ENCODE peak calls at places on chromosomes 16 and 17, in seven cellular contexts. One of them, this sample, is unnamed. For H3K36me3, the result is how much of the 10 kb centered on the place peaks cover.

GRCh38 chr17:9360610-9361571 is 214.7 kb downstream of the STX8 start:
- DNase-seq in adrenal gland: peak
- DNase-seq in brain microvascular endothelial cell: peak
- DNase-seq in thoracic aorta: no peak
- DNase-seq in CD4-positive, alpha-beta memory T cell: no peak
- DNase-seq in lower lobe of right lung: no peak
- DNase-seq in pancreas: no peak
- DNase-seq in this sample: peak

GRCh38 chr17:9575381-9576072 is at the start of gene STX8:
- DNase-seq in thoracic aorta: peak
- DNase-seq in CD4-positive, alpha-beta memory T cell: peak
- DNase-seq in brain microvascular endothelial cell: peak
- DNase-seq in lower lobe of right lung: peak
- DNase-seq in pancreas: peak
- DNase-seq in adrenal gland: peak
- DNase-seq in this sample: peak

GRCh38 chr16:57017251-57017650 is 27.9 kb downstream of the NLRC5 start:
- DNase-seq in brain microvascular endothelial cell: peak
- DNase-seq in lower lobe of right lung: no peak
- DNase-seq in pancreas: no peak
- DNase-seq in adrenal gland: no peak
- DNase-seq in thoracic aorta: no peak
- DNase-seq in CD4-positive, alpha-beta memory T cell: no peak
- DNase-seq in this sample: no peak

GRCh38 chr17:48749621-48750553 is 21.3 kb upstream of the HOXB13 start:
- DNase-seq in CD4-positive, alpha-beta memory T cell: no peak
- DNase-seq in adrenal gland: no peak
- DNase-seq in lower lobe of right lung: no peak
- DNase-seq in brain microvascular endothelial cell: no peak
- DNase-seq in pancreas: no peak
- DNase-seq in thoracic aorta: no peak
- DNase-seq in this sample: no peak

GRCh38 chr17:75263051-75263450 is 1.4 kb downstream of the MRPS7 start:
- DNase-seq in pancreas: no peak
- DNase-seq in lower lobe of right lung: no peak
- DNase-seq in adrenal gland: no peak
- DNase-seq in thoracic aorta: no peak
- DNase-seq in CD4-positive, alpha-beta memory T cell: no peak
- DNase-seq in brain microvascular endothelial cell: no peak
- DNase-seq in this sample: no peak

GRCh38 chr17:7711356-7711755 is 6.2 kb upstream of the DNAH2 start:
- DNase-seq in adrenal gland: no peak
- DNase-seq in lower lobe of right lung: no peak
- DNase-seq in brain microvascular endothelial cell: no peak
- DNase-seq in pancreas: no peak
- DNase-seq in thoracic aorta: no peak
- DNase-seq in CD4-positive, alpha-beta memory T cell: no peak
- DNase-seq in this sample: no peak

GRCh38 chr17:19262650-19263620 is 25.8 kb downstream of the EPN2 start:
- DNase-seq in adrenal gland: no peak
- DNase-seq in CD4-positive, alpha-beta memory T cell: no peak
- DNase-seq in thoracic aorta: no peak
- DNase-seq in lower lobe of right lung: peak
- DNase-seq in brain microvascular endothelial cell: peak
- DNase-seq in pancreas: no peak
- DNase-seq in this sample: no peak

GRCh38 chr17:2545393-2545792 is 33.7 kb upstream of the METTL16 start:
- DNase-seq in brain microvascular endothelial cell: no peak
- DNase-seq in adrenal gland: peak
- DNase-seq in lower lobe of right lung: peak
- DNase-seq in thoracic aorta: no peak
- DNase-seq in CD4-positive, alpha-beta memory T cell: no peak
- DNase-seq in pancreas: peak
- DNase-seq in this sample: no peak

GRCh38 chr17:836154-836553 is 54.0 kb downstream of the MRM3 start:
- DNase-seq in thoracic aorta: no peak
- DNase-seq in brain microvascular endothelial cell: no peak
- DNase-seq in pancreas: no peak
- DNase-seq in CD4-positive, alpha-beta memory T cell: no peak
- DNase-seq in lower lobe of right lung: no peak
- DNase-seq in adrenal gland: no peak
- DNase-seq in this sample: no peak

GRCh38 chr16:17887963-17888362 is 417.2 kb upstream of the XYLT1 start:
- DNase-seq in lower lobe of right lung: no peak
- DNase-seq in thoracic aorta: no peak
- DNase-seq in pancreas: no peak
- DNase-seq in adrenal gland: peak
- DNase-seq in CD4-positive, alpha-beta memory T cell: no peak
- DNase-seq in brain microvascular endothelial cell: peak
- DNase-seq in this sample: no peak

GRCh38 chr17:67092291-67092690 is 47.9 kb downstream of the CACNG1 start:
- DNase-seq in thoracic aorta: no peak
- DNase-seq in adrenal gland: no peak
- DNase-seq in pancreas: no peak
- DNase-seq in lower lobe of right lung: no peak
- DNase-seq in brain microvascular endothelial cell: no peak
- DNase-seq in CD4-positive, alpha-beta memory T cell: no peak
- DNase-seq in this sample: no peak

GRCh38 chr16:1503110-1503955 is 10.2 kb downstream of the TELO2 start:
- DNase-seq in brain microvascular endothelial cell: no peak
- DNase-seq in thoracic aorta: no peak
- DNase-seq in lower lobe of right lung: no peak
- DNase-seq in adrenal gland: no peak
- DNase-seq in CD4-positive, alpha-beta memory T cell: no peak
- DNase-seq in pancreas: no peak
- DNase-seq in this sample: no peak
- H3K36me3 ChIP-seq in brain microvascular endothelial cell: under half
- H3K36me3 ChIP-seq in thoracic aorta: under half
- H3K36me3 ChIP-seq in lower lobe of right lung: half or more
- H3K36me3 ChIP-seq in adrenal gland: under half
- H3K36me3 ChIP-seq in CD4-positive, alpha-beta memory T cell: under half
- H3K36me3 ChIP-seq in pancreas: under half
- H3K36me3 ChIP-seq in this sample: under half

DNA sequence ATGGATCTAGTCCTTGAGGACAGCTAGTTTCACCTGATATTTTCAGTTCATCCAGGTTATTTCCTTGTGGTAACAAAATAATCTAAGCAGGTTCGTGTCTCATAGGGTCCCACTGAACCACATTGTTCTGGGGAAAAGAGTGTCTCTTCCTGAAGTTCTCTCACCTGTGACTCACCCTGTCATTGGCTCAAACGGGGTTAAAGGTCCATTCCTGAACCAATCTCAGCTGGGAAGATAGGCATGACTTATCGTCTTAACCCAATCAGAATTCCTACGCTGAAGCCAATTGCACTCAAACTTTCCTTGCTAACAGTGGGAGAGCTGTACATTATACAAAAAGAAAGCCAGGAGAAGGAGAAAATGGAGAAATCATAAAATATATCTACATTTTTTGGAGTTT is 475.8 kb downstream of the TOX3 start:
- DNase-seq in pancreas: no peak
- DNase-seq in CD4-positive, alpha-beta memory T cell: no peak
- DNase-seq in adrenal gland: no peak
- DNase-seq in thoracic aorta: no peak
- DNase-seq in brain microvascular endothelial cell: no peak
- DNase-seq in lower lobe of right lung: no peak
- DNase-seq in this sample: no peak
- H3K27ac ChIP-seq in pancreas: no peak
- H3K27ac ChIP-seq in CD4-positive, alpha-beta memory T cell: no peak
- H3K27ac ChIP-seq in adrenal gland: no peak
- H3K27ac ChIP-seq in thoracic aorta: no peak
- H3K27ac ChIP-seq in brain microvascular endothelial cell: no peak
- H3K27ac ChIP-seq in lower lobe of right lung: no peak
- H3K27ac ChIP-seq in this sample: no peak

GRCh38 chr16:1621851-1622250 is 9.7 kb downstream of the CRAMP1 start:
- DNase-seq in brain microvascular endothelial cell: no peak
- DNase-seq in lower lobe of right lung: no peak
- DNase-seq in thoracic aorta: no peak
- DNase-seq in pancreas: no peak
- DNase-seq in CD4-positive, alpha-beta memory T cell: no peak
- DNase-seq in adrenal gland: no peak
- DNase-seq in this sample: no peak
- H3K36me3 ChIP-seq in brain microvascular endothelial cell: under half
- H3K36me3 ChIP-seq in lower lobe of right lung: half or more
- H3K36me3 ChIP-seq in thoracic aorta: under half
- H3K36me3 ChIP-seq in pancreas: under half
- H3K36me3 ChIP-seq in CD4-positive, alpha-beta memory T cell: under half
- H3K36me3 ChIP-seq in adrenal gland: under half
- H3K36me3 ChIP-seq in this sample: half or more

DNA sequence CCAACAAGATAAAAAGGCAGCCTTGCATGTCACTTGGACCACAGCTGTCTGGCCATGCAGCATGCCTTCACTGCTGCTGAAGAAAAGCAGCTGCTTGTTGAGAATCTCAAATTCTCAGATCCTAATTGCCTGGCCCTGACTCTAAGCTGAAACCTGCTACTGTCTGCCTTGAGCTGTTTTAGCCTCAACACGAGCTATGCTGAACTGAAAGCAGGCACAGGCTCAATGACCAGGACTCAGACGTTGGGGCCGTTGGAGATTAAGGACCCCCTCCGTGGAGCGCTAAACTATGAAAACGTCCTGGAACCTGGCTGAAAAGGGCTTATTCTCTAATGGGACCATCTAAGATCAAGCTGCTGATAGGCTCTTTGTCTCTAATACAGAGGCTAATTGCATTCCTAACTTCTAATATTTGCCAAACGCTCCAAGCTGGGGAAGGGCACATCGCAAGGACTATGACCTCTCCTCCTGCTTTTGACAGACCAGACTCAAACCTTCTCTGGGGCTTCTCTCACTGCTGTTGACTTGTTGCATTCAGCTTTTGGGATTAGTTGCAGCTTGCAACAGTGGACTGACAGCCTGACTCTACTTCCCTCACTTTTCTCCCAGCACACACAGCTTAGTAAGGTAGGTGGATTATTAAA is 4.6 kb upstream of the PLK1 start:
- DNase-seq in pancreas: no peak
- DNase-seq in thoracic aorta: no peak
- DNase-seq in adrenal gland: no peak
- DNase-seq in lower lobe of right lung: no peak
- DNase-seq in CD4-positive, alpha-beta memory T cell: no peak
- DNase-seq in brain microvascular endothelial cell: no peak
- DNase-seq in this sample: no peak
- H3K27ac ChIP-seq in pancreas: no peak
- H3K27ac ChIP-seq in thoracic aorta: no peak
- H3K27ac ChIP-seq in adrenal gland: no peak
- H3K27ac ChIP-seq in lower lobe of right lung: no peak
- H3K27ac ChIP-seq in CD4-positive, alpha-beta memory T cell: no peak
- H3K27ac ChIP-seq in brain microvascular endothelial cell: no peak
- H3K27ac ChIP-seq in this sample: no peak

This sample was measured in tibial artery.